ENCODE peak calls at places on chromosomes 7 and 10, in ten cellular contexts. I is epithelial cell of proximal tubule; F is activated T-helper 1 cell treated with anti-CD3 and anti-CD28 coated beads, Interleukin-12 subunit alpha, Interleukin-12 subunit beta, Interleukin-2, Interleukin-4 antibody, amounts not matched to agents 30 ng/mL and 10 ng/mL and 1 ng/mL, durations not matched to agents 14 hours and 24 hours and 36 hours; V is GF-D8; N is substantia nigra; P is lower lobe of right lung; G is stimulated activated CD4-positive, alpha-beta T cell treated with anti-CD3 and anti-CD28 coated beads, Interleukin-12 subunit alpha, Interleukin-12 subunit beta, amount 100 ng/mL, for 4 hours; Y is NCI-H510A; A is astrocyte of the spinal cord; X is activated CD4-positive, CD25-positive, alpha-beta regulatory T cell treated with anti-CD3 and anti-CD28 coated beads, Interleukin-2, amount 50 U/mL, for 72 hours. Q is an unnamed sample.
A peak's percentile ranks its signal among the peaks of the same experiment; 100 is the strongest.

GRCh38 chr10:47257396-47258120 is 42.4 kb upstream of the GDF10 start:
- DNase-seq in I (no peak), F (no peak), V (peak; percentile 12), N (no peak), P (no peak), G (no peak), Y (no peak), A (peak; percentile 79), X (no peak), Q (peak; percentile 69)

GRCh38 chr7:106456339-106456738 is 171.6 kb upstream of the NAMPT start:
- DNase-seq in I (no peak), F (no peak), V (no peak), N (no peak), P (no peak), G (no peak), Y (no peak), A (no peak), X (no peak), Q (no peak)

GRCh38 chr7:124462249-124462648 is 303.3 kb downstream of the GPR37 start:
- DNase-seq in I (no peak), F (no peak), V (no peak), N (no peak), P (no peak), G (no peak), Y (no peak), A (peak; percentile 62), X (no peak), Q (no peak)

GRCh38 chr7:39924122-39924521 is 25.9 kb upstream of the CDK13 start:
- DNase-seq in I (no peak), F (no peak), V (no peak), N (no peak), P (no peak), G (no peak), Y (no peak), A (no peak), X (no peak), Q (no peak)

GRCh38 chr7:111486472-111487142 is 75.7 kb downstream of the IMMP2L start:
- DNase-seq in I (no peak), F (no peak), V (peak; percentile 27), N (peak; percentile 1), P (no peak), G (no peak), Y (no peak), A (peak; percentile 73), X (no peak), Q (peak; percentile 41)

GRCh38 chr10:67836972-67837371 is 1.0 kb downstream of the DNAJC12 start:
- DNase-seq in I (no peak), F (no peak), V (no peak), N (no peak), P (no peak), G (no peak), Y (no peak), A (no peak), X (no peak), Q (no peak)

GRCh38 chr7:155377837-155378579 is 79.9 kb upstream of the EN2 start:
- DNase-seq in I (no peak), F (no peak), V (peak; percentile 41), N (no peak), P (no peak), G (no peak), Y (no peak), A (peak; percentile 11), X (no peak), Q (no peak)

GRCh38 chr7:107138696-107139420 is 29.9 kb upstream of the HBP1 start:
- DNase-seq in I (no peak), F (no peak), V (no peak), N (no peak), P (no peak), G (no peak), Y (no peak), A (peak; percentile 22), X (no peak), Q (no peak)

GRCh38 chr7:15905251-15906040 is 219.0 kb upstream of the MEOX2 start:
- DNase-seq in I (no peak), F (no peak), V (no peak), N (no peak), P (no peak), G (no peak), Y (no peak), A (no peak), X (no peak), Q (no peak)

GRCh38 chr10:131655101-131655849 is 245.5 kb upstream of the PPP2R2D start:
- DNase-seq in I (peak; percentile 16), F (no peak), V (no peak), N (no peak), P (no peak), G (no peak), Y (no peak), A (no peak), X (no peak), Q (no peak)

GRCh38 chr10:75231672-75232581 is 3.8 kb downstream of the COMTD1 start:
- DNase-seq in I (no peak), F (no peak), V (no peak), N (no peak), P (no peak), G (no peak), Y (no peak), A (no peak), X (no peak), Q (no peak)

Q was measured in naive thymus-derived CD8-positive, alpha-beta T cell.